ENCODE peak calls at places on chromosome 11, in eight cellular contexts. One of them, this sample, is unnamed.

GRCh38 chr11:119421351-119421750 is 1.6 kb downstream of the THY1 start:
- DNase-seq in Peyer's patch: no peak
- DNase-seq in A549: no peak
- DNase-seq in ovary: no peak
- DNase-seq in right lobe of liver: no peak
- DNase-seq in H54: no peak
- DNase-seq in esophagus squamous epithelium: no peak
- DNase-seq in heart left ventricle: no peak
- DNase-seq in this sample: no peak

GRCh38 chr11:124085583-124085982 is 29.7 kb upstream of the VWA5A start:
- DNase-seq in Peyer's patch: no peak
- DNase-seq in A549: no peak
- DNase-seq in ovary: no peak
- DNase-seq in right lobe of liver: no peak
- DNase-seq in H54: no peak
- DNase-seq in esophagus squamous epithelium: no peak
- DNase-seq in heart left ventricle: no peak
- DNase-seq in this sample: no peak

GRCh38 chr11:74546752-74547151 is 45.6 kb upstream of the POLD3 start:
- DNase-seq in Peyer's patch: peak; percentile 62
- DNase-seq in A549: no peak
- DNase-seq in ovary: no peak
- DNase-seq in right lobe of liver: no peak
- DNase-seq in H54: no peak
- DNase-seq in esophagus squamous epithelium: no peak
- DNase-seq in heart left ventricle: no peak
- DNase-seq in this sample: no peak

GRCh38 chr11:73945396-73945795 is 5.4 kb upstream of the DNAJB13 start:
- DNase-seq in Peyer's patch: no peak
- DNase-seq in A549: no peak
- DNase-seq in ovary: no peak
- DNase-seq in right lobe of liver: no peak
- DNase-seq in H54: no peak
- DNase-seq in esophagus squamous epithelium: no peak
- DNase-seq in heart left ventricle: no peak
- DNase-seq in this sample: no peak

GRCh38 chr11:57269580-57270021 is 32.6 kb upstream of the APLNR start:
- DNase-seq in Peyer's patch: peak; percentile 50
- DNase-seq in A549: no peak
- DNase-seq in ovary: no peak
- DNase-seq in right lobe of liver: no peak
- DNase-seq in H54: no peak
- DNase-seq in esophagus squamous epithelium: no peak
- DNase-seq in heart left ventricle: no peak
- DNase-seq in this sample: no peak

GRCh38 chr11:56491270-56491669 is at the start of gene OR5M8:
- DNase-seq in Peyer's patch: no peak
- DNase-seq in A549: no peak
- DNase-seq in ovary: no peak
- DNase-seq in right lobe of liver: no peak
- DNase-seq in H54: no peak
- DNase-seq in esophagus squamous epithelium: no peak
- DNase-seq in heart left ventricle: no peak
- DNase-seq in this sample: no peak

GRCh38 chr11:3095712-3096361 is 38.6 kb upstream of the CARS1 start:
- DNase-seq in Peyer's patch: peak; percentile 22
- DNase-seq in A549: peak; percentile 28
- DNase-seq in ovary: no peak
- DNase-seq in right lobe of liver: no peak
- DNase-seq in H54: peak; percentile 92
- DNase-seq in esophagus squamous epithelium: no peak
- DNase-seq in heart left ventricle: no peak
- DNase-seq in this sample: no peak

GRCh38 chr11:66011239-66011784 is 496 bp upstream of the CST6 start:
- DNase-seq in Peyer's patch: no peak
- DNase-seq in A549: no peak
- DNase-seq in ovary: no peak
- DNase-seq in right lobe of liver: no peak
- DNase-seq in H54: no peak
- DNase-seq in esophagus squamous epithelium: no peak
- DNase-seq in heart left ventricle: no peak
- DNase-seq in this sample: no peak

GRCh38 chr11:119323532-119324033 is 6.7 kb upstream of the MCAM start:
- DNase-seq in Peyer's patch: peak; percentile 67
- DNase-seq in A549: no peak
- DNase-seq in ovary: peak; percentile 50
- DNase-seq in right lobe of liver: no peak
- DNase-seq in H54: peak; percentile 85
- DNase-seq in esophagus squamous epithelium: no peak
- DNase-seq in heart left ventricle: no peak
- DNase-seq in this sample: peak; percentile 82

GRCh38 chr11:66912963-66913362 is 45.2 kb downstream of the PC start:
- DNase-seq in Peyer's patch: no peak
- DNase-seq in A549: no peak
- DNase-seq in ovary: no peak
- DNase-seq in right lobe of liver: no peak
- DNase-seq in H54: no peak
- DNase-seq in esophagus squamous epithelium: no peak
- DNase-seq in heart left ventricle: no peak
- DNase-seq in this sample: no peak

GRCh38 chr11:115324569-115325432 is 179.4 kb downstream of the CADM1 start:
- DNase-seq in Peyer's patch: no peak
- DNase-seq in A549: peak; percentile 33
- DNase-seq in ovary: peak; percentile 7
- DNase-seq in right lobe of liver: no peak
- DNase-seq in H54: no peak
- DNase-seq in esophagus squamous epithelium: no peak
- DNase-seq in heart left ventricle: no peak
- DNase-seq in this sample: peak; percentile 58

GRCh38 chr11:59418151-59418550 is 8.1 kb downstream of the OR5A2 start:
- DNase-seq in Peyer's patch: no peak
- DNase-seq in A549: no peak
- DNase-seq in ovary: no peak
- DNase-seq in right lobe of liver: no peak
- DNase-seq in H54: no peak
- DNase-seq in esophagus squamous epithelium: no peak
- DNase-seq in heart left ventricle: no peak
- DNase-seq in this sample: no peak

GRCh38 chr11:69157156-69157821 is 1.6 kb downstream of the SMIM38 start:
- DNase-seq in Peyer's patch: no peak
- DNase-seq in A549: no peak
- DNase-seq in ovary: no peak
- DNase-seq in right lobe of liver: no peak
- DNase-seq in H54: no peak
- DNase-seq in esophagus squamous epithelium: no peak
- DNase-seq in heart left ventricle: peak; percentile 81
- DNase-seq in this sample: peak; percentile 14

GRCh38 chr11:88421530-88421929 is 84.0 kb upstream of the CTSC start:
- DNase-seq in Peyer's patch: no peak
- DNase-seq in A549: no peak
- DNase-seq in ovary: no peak
- DNase-seq in right lobe of liver: no peak
- DNase-seq in H54: no peak
- DNase-seq in esophagus squamous epithelium: no peak
- DNase-seq in heart left ventricle: no peak
- DNase-seq in this sample: no peak

GRCh38 chr11:111819161-111820058 is 52.0 kb downstream of the ALG9 start:
- DNase-seq in Peyer's patch: no peak
- DNase-seq in A549: no peak
- DNase-seq in ovary: no peak
- DNase-seq in right lobe of liver: no peak
- DNase-seq in H54: no peak
- DNase-seq in esophagus squamous epithelium: no peak
- DNase-seq in heart left ventricle: no peak
- DNase-seq in this sample: no peak

GRCh38 chr11:35418282-35418846 is 994 bp downstream of the SLC1A2 start:
- DNase-seq in Peyer's patch: no peak
- DNase-seq in A549: no peak
- DNase-seq in ovary: no peak
- DNase-seq in right lobe of liver: no peak
- DNase-seq in H54: no peak
- DNase-seq in esophagus squamous epithelium: no peak
- DNase-seq in heart left ventricle: no peak
- DNase-seq in this sample: no peak

GRCh38 chr11:69000831-69001245 is 12.2 kb downstream of the MRGPRF start:
- DNase-seq in Peyer's patch: peak; percentile 45
- DNase-seq in A549: peak; percentile 60
- DNase-seq in ovary: peak; percentile 68
- DNase-seq in right lobe of liver: peak; percentile 77
- DNase-seq in H54: peak; percentile 90
- DNase-seq in esophagus squamous epithelium: no peak
- DNase-seq in heart left ventricle: no peak
- DNase-seq in this sample: no peak

GRCh38 chr11:111479666-111480065 is 32.5 kb downstream of the BTG4 start:
- DNase-seq in Peyer's patch: no peak
- DNase-seq in A549: no peak
- DNase-seq in ovary: no peak
- DNase-seq in right lobe of liver: no peak
- DNase-seq in H54: no peak
- DNase-seq in esophagus squamous epithelium: no peak
- DNase-seq in heart left ventricle: no peak
- DNase-seq in this sample: no peak

GRCh38 chr11:19511413-19512183 is 201.0 kb upstream of the NAV2 start:
- DNase-seq in Peyer's patch: no peak
- DNase-seq in A549: no peak
- DNase-seq in ovary: no peak
- DNase-seq in right lobe of liver: peak; percentile 96
- DNase-seq in H54: no peak
- DNase-seq in esophagus squamous epithelium: no peak
- DNase-seq in heart left ventricle: peak; percentile 72
- DNase-seq in this sample: no peak

GRCh38 chr11:115607621-115608191 is 103.5 kb upstream of the CADM1 start:
- DNase-seq in Peyer's patch: no peak
- DNase-seq in A549: no peak
- DNase-seq in ovary: no peak
- DNase-seq in right lobe of liver: no peak
- DNase-seq in H54: no peak
- DNase-seq in esophagus squamous epithelium: no peak
- DNase-seq in heart left ventricle: no peak
- DNase-seq in this sample: no peak

GRCh38 chr11:68615657-68616056 is 68.7 kb upstream of the GAL start:
- DNase-seq in Peyer's patch: no peak
- DNase-seq in A549: no peak
- DNase-seq in ovary: no peak
- DNase-seq in right lobe of liver: no peak
- DNase-seq in H54: no peak
- DNase-seq in esophagus squamous epithelium: no peak
- DNase-seq in heart left ventricle: no peak
- DNase-seq in this sample: no peak

GRCh38 chr11:61888043-61888442 is 3.3 kb downstream of the FADS3 start:
- DNase-seq in Peyer's patch: no peak
- DNase-seq in A549: no peak
- DNase-seq in ovary: no peak
- DNase-seq in right lobe of liver: no peak
- DNase-seq in H54: peak; percentile 96
- DNase-seq in esophagus squamous epithelium: no peak
- DNase-seq in heart left ventricle: peak; percentile 88
- DNase-seq in this sample: no peak

GRCh38 chr11:76524919-76525318 is 80.1 kb downstream of the EMSY start:
- DNase-seq in Peyer's patch: no peak
- DNase-seq in A549: no peak
- DNase-seq in ovary: no peak
- DNase-seq in right lobe of liver: no peak
- DNase-seq in H54: peak; percentile 3
- DNase-seq in esophagus squamous epithelium: no peak
- DNase-seq in heart left ventricle: no peak
- DNase-seq in this sample: peak; percentile 17

GRCh38 chr11:116981216-116981887 is 116.9 kb downstream of the SIK3 start:
- DNase-seq in Peyer's patch: no peak
- DNase-seq in A549: no peak
- DNase-seq in ovary: no peak
- DNase-seq in right lobe of liver: no peak
- DNase-seq in H54: no peak
- DNase-seq in esophagus squamous epithelium: no peak
- DNase-seq in heart left ventricle: no peak
- DNase-seq in this sample: no peak

GRCh38 chr11:86302092-86302793 is at the start of gene HIKESHI:
- DNase-seq in Peyer's patch: peak; percentile 98
- DNase-seq in A549: peak; percentile 93
- DNase-seq in ovary: peak; percentile 100
- DNase-seq in right lobe of liver: peak; percentile 100
- DNase-seq in H54: peak; percentile 80
- DNase-seq in esophagus squamous epithelium: peak; percentile 89
- DNase-seq in heart left ventricle: peak; percentile 100
- DNase-seq in this sample: peak; percentile 94
- TF ChIP-seq POLR2A in Peyer's patch: peak; percentile 47
- TF ChIP-seq POLR2A in A549: peak; percentile 64
- TF ChIP-seq POLR2A in ovary: peak; percentile 42
- TF ChIP-seq POLR2A in right lobe of liver: peak; percentile 36
- TF ChIP-seq POLR2A in H54: peak; percentile 58
- TF ChIP-seq POLR2A in esophagus squamous epithelium: peak; percentile 35
- TF ChIP-seq POLR2A in heart left ventricle: no peak
- TF ChIP-seq POLR2A in this sample: peak; percentile 92

DNA sequence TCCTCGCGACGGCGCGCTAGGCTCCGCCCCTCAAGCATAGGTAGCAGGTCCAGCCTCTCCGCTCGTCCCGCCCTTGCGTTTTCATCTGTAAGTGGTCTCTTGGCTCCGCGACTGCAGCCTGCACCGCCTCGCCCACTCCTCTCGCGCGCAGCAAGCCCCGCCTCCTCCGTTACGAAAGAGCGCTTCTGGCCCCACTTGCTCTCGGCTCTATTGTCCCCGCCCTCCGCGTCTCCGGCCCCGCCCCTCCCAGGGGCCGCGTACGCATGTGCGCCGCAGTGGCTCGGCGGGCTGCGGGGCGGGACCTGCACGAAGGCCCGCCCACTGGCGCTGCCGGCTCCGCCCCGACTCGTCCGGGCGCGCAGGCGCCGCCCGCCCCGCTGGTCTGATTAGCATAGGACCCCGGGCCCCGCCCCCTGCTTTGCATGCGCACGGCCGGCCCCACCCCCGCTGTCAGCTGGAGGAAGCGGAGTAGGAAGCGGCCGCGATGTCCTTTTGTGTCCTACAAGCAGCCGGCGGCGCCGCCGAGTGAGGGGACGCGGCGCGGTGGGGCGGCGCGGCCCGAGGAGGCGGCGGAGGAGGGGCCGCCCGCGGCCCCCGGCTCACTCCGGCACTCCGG is at the start of gene ESRRA:
- DNase-seq in Peyer's patch: peak; percentile 100
- DNase-seq in A549: peak; percentile 94
- DNase-seq in ovary: peak; percentile 99
- DNase-seq in right lobe of liver: peak; percentile 100
- DNase-seq in H54: peak; percentile 95
- DNase-seq in esophagus squamous epithelium: peak; percentile 98
- DNase-seq in heart left ventricle: peak; percentile 100
- DNase-seq in this sample: peak; percentile 100
- TF ChIP-seq POLR2A in Peyer's patch: peak; percentile 86
- TF ChIP-seq POLR2A in A549: peak; percentile 20
- TF ChIP-seq POLR2A in ovary: no peak
- TF ChIP-seq POLR2A in right lobe of liver: peak; percentile 82
- TF ChIP-seq POLR2A in H54: peak; percentile 48
- TF ChIP-seq POLR2A in esophagus squamous epithelium: peak; percentile 31
- TF ChIP-seq POLR2A in heart left ventricle: peak; percentile 69
- TF ChIP-seq POLR2A in this sample: no peak

GRCh38 chr11:34013893-34014571 is 37.5 kb upstream of the CAPRIN1 start:
- DNase-seq in Peyer's patch: no peak
- DNase-seq in A549: no peak
- DNase-seq in ovary: no peak
- DNase-seq in right lobe of liver: no peak
- DNase-seq in H54: no peak
- DNase-seq in esophagus squamous epithelium: no peak
- DNase-seq in heart left ventricle: no peak
- DNase-seq in this sample: no peak
- TF ChIP-seq POLR2A in Peyer's patch: no peak
- TF ChIP-seq POLR2A in A549: no peak
- TF ChIP-seq POLR2A in ovary: no peak
- TF ChIP-seq POLR2A in right lobe of liver: no peak
- TF ChIP-seq POLR2A in H54: no peak
- TF ChIP-seq POLR2A in esophagus squamous epithelium: no peak
- TF ChIP-seq POLR2A in heart left ventricle: no peak
- TF ChIP-seq POLR2A in this sample: no peak

GRCh38 chr11:60864856-60865513 is 2.4 kb upstream of the ZP1 start:
- DNase-seq in Peyer's patch: peak; percentile 29
- DNase-seq in A549: no peak
- DNase-seq in ovary: no peak
- DNase-seq in right lobe of liver: no peak
- DNase-seq in H54: no peak
- DNase-seq in esophagus squamous epithelium: no peak
- DNase-seq in heart left ventricle: no peak
- DNase-seq in this sample: no peak
- TF ChIP-seq POLR2A in Peyer's patch: no peak
- TF ChIP-seq POLR2A in A549: no peak
- TF ChIP-seq POLR2A in ovary: no peak
- TF ChIP-seq POLR2A in right lobe of liver: no peak
- TF ChIP-seq POLR2A in H54: no peak
- TF ChIP-seq POLR2A in esophagus squamous epithelium: no peak
- TF ChIP-seq POLR2A in heart left ventricle: no peak
- TF ChIP-seq POLR2A in this sample: no peak